ENCODE peak calls at places on chromosomes 11 and 22, in seven cellular contexts. B, H, Z, N, J, Y and K are unnamed samples. For H3K9me3, the result is how much of the 10 kb centered on the place peaks cover.

GRCh38 chr11:60919956-60920355 is 4.3 kb upstream of the TMEM132A start:
- DNase-seq in Y (no peak), Z (no peak), N (no peak), B (no peak), J (no peak), H (peak), K (no peak)

GRCh38 chr11:3920148-3920852 is 64.8 kb downstream of the STIM1 start:
- DNase-seq in N (peak), J (peak), H (no peak), Y (no peak), Z (no peak), B (no peak), K (no peak)

GRCh38 chr11:111361874-111362273 is 17.2 kb downstream of the POU2AF1 start:
- DNase-seq in Z (no peak), B (no peak), H (no peak), Y (no peak), N (no peak), J (no peak), K (no peak)

GRCh38 chr22:43381693-43382092 is 30.1 kb upstream of the MPPED1 start:
- DNase-seq in B (no peak), J (peak), H (no peak), Y (no peak), N (peak), Z (no peak), K (no peak)

GRCh38 chr11:133619973-133620372 is 87.7 kb upstream of the OPCML start:
- DNase-seq in Z (no peak), Y (no peak), B (no peak), N (no peak), J (no peak), H (no peak), K (no peak)

GRCh38 chr22:32920032-32920628 is 118.6 kb downstream of the TIMP3 start:
- DNase-seq in N (peak), Y (no peak), B (no peak), H (peak), J (peak), Z (no peak), K (no peak)

GRCh38 chr11:9014826-9015225 is 11.0 kb upstream of the NRIP3 start:
- DNase-seq in B (no peak), Z (no peak), H (no peak), N (no peak), Y (no peak), J (no peak), K (no peak)

GRCh38 chr11:121665211-121665838 is 212.6 kb upstream of the SORL1-AS1 start:
- DNase-seq in N (no peak), J (no peak), Z (no peak), Y (no peak), H (no peak), B (no peak), K (no peak)

GRCh38 chr22:19962246-19962908 is 20.8 kb upstream of the TXNRD2 start:
- DNase-seq in H (peak), Z (no peak), B (peak), N (peak), Y (peak), J (peak), K (peak)

GRCh38 chr11:129951201-129951882 is 51.3 kb downstream of the PRDM10 start:
- DNase-seq in B (no peak), H (no peak), N (no peak), Z (no peak), J (no peak), Y (no peak), K (no peak)

GRCh38 chr11:68090706-68091105 is 30.5 kb downstream of the CHKA start:
- DNase-seq in Y (no peak), Z (no peak), N (peak), B (no peak), J (no peak), H (peak), K (no peak)

GRCh38 chr11:24709928-24710565 is 213.2 kb downstream of the LUZP2 start:
- DNase-seq in Y (no peak), Z (no peak), J (no peak), N (no peak), H (no peak), B (no peak), K (no peak)

GRCh38 chr22:42780070-42780540 is 59.4 kb upstream of the A4GALT start:
- DNase-seq in Z (peak), H (peak), Y (no peak), J (peak), N (peak), B (no peak), K (peak)

GRCh38 chr11:46529086-46529905 is 64.5 kb downstream of the AMBRA1 start:
- DNase-seq in Y (no peak), N (peak), Z (peak), B (peak), H (peak), J (peak), K (no peak)

GRCh38 chr11:2991477-2992233 is 474 bp downstream of the NAP1L4 start:
- DNase-seq in H (peak), Y (peak), Z (no peak), N (peak), J (peak), B (peak), K (no peak)

GRCh38 chr11:43738600-43739409 is 58.3 kb downstream of the HSD17B12 start:
- DNase-seq in J (peak), N (peak), B (no peak), Z (no peak), Y (no peak), H (peak), K (no peak)

GRCh38 chr11:45855308-45855707 is 8.0 kb downstream of the CRY2 start:
- DNase-seq in Z (no peak), H (no peak), N (no peak), Y (no peak), B (no peak), J (no peak), K (no peak)

DNA sequence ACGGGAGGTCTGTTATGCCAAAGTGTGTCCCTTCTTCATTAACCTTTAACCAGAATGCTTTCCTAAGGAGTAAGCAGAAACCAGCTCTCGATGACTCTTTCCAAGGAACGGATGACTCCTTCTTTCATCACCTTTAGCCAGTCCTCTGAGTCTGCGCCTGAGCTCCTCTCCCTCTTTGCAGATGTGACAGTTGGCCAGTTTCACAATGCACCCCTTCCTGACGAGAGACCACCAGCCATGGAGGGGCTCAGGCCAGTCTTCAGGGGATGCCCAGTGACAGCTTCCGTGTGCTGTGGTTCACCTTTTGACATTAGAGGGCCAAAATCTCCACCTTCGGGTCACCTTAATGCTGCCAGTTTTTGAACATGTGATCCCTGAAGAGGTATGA is 826.1 kb downstream of the TBC1D22A start:
- DNase-seq in B (peak), Z (no peak), H (no peak), Y (no peak), N (no peak), J (no peak), K (no peak)
- H3K9me3 ChIP-seq in B (under half), Z (under half), H (under half), Y (under half), N (under half), J (under half), K (under half)

DNA sequence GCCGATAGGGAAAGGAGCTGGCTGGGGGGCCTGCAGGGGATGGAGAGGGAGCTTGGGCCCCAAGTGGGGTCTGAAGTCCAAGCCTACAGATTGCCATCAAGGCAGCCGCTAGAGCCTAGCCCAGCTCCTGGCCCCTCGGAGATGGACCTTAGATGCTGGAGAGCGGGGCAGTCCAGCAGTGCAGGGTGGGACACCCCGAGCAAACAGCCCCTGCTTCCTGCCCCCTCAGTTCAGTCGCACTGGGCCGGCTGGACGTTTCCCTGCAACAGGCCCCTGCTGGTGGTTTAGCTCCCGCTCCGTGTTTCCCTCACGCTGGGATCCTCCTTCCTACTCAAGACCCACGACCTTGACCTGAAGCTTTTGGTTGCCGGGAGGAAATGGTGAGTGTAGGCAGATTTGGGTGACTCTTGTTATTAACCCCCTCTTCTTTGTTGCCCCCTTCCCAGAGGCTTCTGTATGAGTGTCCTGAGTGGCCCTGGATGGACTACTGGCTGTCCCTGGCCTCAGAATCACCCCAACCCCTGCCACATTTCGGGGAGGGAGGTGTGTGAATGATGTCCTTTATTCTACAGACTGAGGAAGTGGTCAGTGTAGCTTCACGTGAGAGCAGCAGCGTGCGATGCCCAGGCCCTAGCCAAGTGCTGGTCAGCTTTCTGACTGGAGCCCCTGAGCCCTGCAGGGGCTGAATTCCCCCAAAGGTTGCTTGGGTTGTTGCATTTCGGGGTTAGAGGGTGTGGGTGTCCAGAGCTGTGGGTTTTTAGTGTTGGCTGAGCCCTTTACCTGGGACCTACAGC is 2.7 kb downstream of the ST3GAL4 start:
- DNase-seq in Y (no peak), B (peak), J (no peak), H (no peak), Z (no peak), N (no peak), K (peak)
- TF ChIP-seq CTCF in Y (no peak), B (no peak), J (no peak), H (no peak), Z (no peak), N (no peak), K (no peak)

DNA sequence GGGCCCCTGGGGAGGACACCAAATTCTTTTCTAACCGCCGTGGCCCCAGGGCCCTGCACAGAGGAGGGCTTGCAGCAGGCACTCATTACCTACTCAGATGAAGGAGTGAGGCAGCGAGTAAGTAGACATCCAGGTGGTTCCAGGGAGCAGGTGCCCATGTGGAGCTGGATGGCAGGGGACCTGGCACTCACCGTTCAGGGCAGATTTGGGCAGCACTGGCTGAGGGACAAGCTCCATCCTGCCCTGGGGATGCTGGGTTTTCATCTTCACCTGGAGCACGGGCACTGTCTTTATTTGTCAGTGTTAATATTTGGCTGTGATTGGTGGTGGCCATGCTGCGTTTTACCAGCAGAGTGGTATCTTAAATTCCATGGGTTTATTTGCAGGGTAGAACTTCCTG is 1182.7 kb downstream of the BRD1 start:
- DNase-seq in N (no peak), H (no peak), J (no peak), B (no peak), Z (no peak), Y (no peak), K (no peak)
- H3K9me3 ChIP-seq in N (half or more), H (under half), J (under half), B (under half), Z (under half), Y (under half), K (under half)

DNA sequence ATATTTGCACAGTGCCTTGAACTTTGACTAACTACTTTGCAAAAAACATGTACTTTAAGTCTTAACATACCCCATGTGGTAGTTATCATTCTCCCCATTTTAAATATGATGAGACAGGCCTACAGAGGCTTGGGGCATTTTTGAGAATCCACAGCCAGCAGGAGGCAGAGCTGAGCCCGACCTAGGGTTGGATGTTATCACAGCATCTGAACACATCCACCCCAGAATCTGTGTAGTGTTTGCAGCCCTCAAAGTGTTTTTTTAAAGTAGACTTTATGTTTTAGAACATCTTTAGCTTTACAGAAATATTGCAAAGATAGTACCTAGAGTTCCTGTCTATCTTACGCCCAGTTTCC is 17.6 kb downstream of the OTOG start:
- DNase-seq in B (no peak), Z (no peak), Y (no peak), J (no peak), N (no peak), H (no peak), K (no peak)
- TF ChIP-seq CTCF in B (no peak), Z (no peak), Y (no peak), J (peak), N (no peak), H (no peak), K (no peak)

GRCh38 chr22:47331750-47332149 is 569.3 kb downstream of the TBC1D22A start:
- DNase-seq in Y (no peak), J (no peak), H (peak), N (no peak), Z (no peak), B (no peak), K (no peak)

GRCh38 chr22:47334596-47334995 is 572.1 kb downstream of the TBC1D22A start:
- DNase-seq in B (no peak), Z (no peak), N (no peak), Y (no peak), J (no peak), H (peak), K (no peak)

GRCh38 chr22:47332246-47332980 is 570.0 kb downstream of the TBC1D22A start:
- DNase-seq in B (no peak), Y (no peak), Z (no peak), H (peak), J (no peak), N (no peak), K (no peak)

GRCh38 chr22:47335460-47335859 is 573.0 kb downstream of the TBC1D22A start:
- DNase-seq in B (no peak), J (no peak), H (peak), Y (no peak), Z (no peak), N (no peak), K (no peak)

DNA sequence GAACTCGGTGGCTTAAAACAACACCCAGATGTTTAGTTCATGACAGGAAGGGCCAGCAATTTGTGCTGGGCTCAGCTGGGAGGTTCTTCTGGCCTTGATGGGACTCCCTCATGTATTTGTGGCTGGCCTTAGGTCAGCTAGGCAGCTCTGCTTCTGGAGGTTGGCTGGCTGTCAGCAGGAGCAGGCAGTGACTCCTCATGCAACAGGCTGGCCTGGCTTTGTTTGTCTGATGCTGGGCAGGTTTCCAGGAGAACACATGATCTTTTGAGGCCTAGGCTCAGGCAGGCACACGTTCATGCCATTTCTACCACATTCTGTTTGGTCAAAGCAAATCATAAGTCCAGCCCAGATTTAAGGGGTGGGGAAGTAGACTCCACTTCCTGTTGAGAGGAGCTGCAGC is 571.2 kb downstream of the TBC1D22A start:
- DNase-seq in B (no peak), Y (no peak), J (peak), H (peak), N (peak), Z (no peak), K (no peak)
- H3K9me3 ChIP-seq in B (under half), Y (under half), J (under half), H (under half), N (under half), Z (under half), K (under half)

DNA sequence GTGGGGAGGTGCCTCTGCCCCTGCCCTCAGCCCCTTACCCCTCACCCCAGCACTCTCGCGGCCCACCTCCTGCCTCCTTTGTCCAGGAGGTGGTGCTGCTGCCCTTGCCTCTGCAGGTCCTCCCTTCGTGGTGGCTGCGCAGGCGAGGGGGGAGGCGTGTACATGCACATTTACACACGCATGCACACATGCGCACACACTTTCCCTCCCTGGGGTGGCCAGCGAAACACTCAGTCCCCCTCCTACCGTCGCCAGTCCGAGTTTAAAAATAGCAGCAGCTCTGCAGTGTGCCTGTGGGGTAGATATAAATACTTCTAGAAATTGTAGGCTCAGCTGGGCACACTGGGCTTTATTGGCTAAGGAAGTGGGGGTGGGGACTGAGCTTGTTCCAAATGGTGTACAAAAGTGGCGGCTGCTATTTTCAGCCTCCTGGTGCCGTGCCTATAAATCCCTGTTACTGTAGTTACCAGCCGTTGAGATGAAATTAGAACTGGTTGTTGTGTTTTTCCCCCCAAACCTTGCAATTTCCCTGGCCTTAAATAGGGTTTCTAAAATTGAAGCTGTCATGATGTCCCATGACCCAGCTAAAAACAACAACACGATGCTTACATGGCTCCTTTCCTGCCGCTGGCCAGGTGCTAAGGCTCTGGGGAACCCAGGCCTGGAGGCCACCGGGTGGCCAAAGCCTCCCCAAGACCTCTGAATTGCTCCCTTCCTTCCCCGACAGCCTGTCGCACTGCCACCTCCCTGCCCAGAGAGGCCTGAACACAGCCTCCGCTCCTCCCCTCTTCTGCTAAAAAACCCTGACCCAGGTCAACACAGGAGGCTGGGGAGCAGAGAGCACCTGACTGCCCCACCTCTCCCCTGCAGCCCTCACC is 12.4 kb downstream of the PICK1 start:
- DNase-seq in B (no peak), H (peak), Y (peak), Z (peak), N (peak), J (peak), K (no peak)
- TF ChIP-seq CTCF in B (peak), H (no peak), Y (no peak), Z (peak), N (peak), J (peak), K (no peak)

DNA sequence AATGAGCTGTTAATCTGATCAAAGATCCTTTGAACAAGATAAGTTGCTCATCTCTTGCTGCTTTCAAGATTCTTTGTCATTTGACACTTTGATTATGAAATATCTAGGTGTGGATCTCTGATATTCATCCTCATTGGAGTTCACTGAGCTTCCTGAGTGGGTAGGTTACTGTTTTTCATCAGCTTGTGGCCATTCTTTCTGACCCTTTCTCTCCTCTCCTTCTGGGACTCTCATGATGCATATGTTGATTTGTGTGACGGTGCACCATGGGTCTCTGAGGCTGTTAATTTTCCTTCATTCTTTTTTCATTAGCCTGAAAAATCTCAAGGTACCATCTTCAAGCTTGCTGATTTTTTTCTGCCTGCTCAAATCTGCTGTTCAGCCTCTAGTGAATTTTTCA is 20.8 kb downstream of the PC start:
- DNase-seq in Y (no peak), N (no peak), Z (no peak), H (no peak), J (no peak), B (no peak), K (no peak)
- H3K9me3 ChIP-seq in Y (under half), N (under half), Z (under half), H (under half), J (under half), B (under half), K (under half)